ENCODE peak calls at places on chromosome 19, in four cellular contexts. R is K562, P is HepG2, B is GM12878. N is an unnamed sample.

GRCh38 chr19:40594657-40595077 is 6.5 kb upstream of the LTBP4 start:
- DNase-seq in B (no peak), P (no peak), R (peak), N (no peak)

GRCh38 chr19:8334458-8335342 is 8.4 kb downstream of the KANK3 start:
- DNase-seq in B (no peak), P (peak), R (peak), N (no peak)

GRCh38 chr19:5707576-5708575 is 12.1 kb downstream of the LONP1 start:
- DNase-seq in R (peak), B (no peak), P (no peak), N (no peak)

GRCh38 chr19:44904426-44904994 is 1.1 kb upstream of the APOE start:
- DNase-seq in B (no peak), R (peak), P (peak), N (peak)

GRCh38 chr19:1474011-1474764 is 4.8 kb downstream of the C19orf25 start:
- DNase-seq in B (no peak), R (no peak), P (no peak), N (no peak)

GRCh38 chr19:15379996-15380647 is 535 bp upstream of the AKAP8 start:
- DNase-seq in R (peak), B (no peak), P (peak), N (peak)

GRCh38 chr19:6613711-6614110 is 22.8 kb upstream of the CD70 start:
- DNase-seq in R (no peak), B (no peak), P (no peak), N (no peak)

GRCh38 chr19:19480688-19481087 is 34.7 kb downstream of the TSSK6 start:
- DNase-seq in B (peak), P (no peak), R (no peak), N (no peak)

GRCh38 chr19:57583521-57584416 is at the start of gene ZIK1:
- DNase-seq in B (peak), P (peak), R (no peak), N (peak)

GRCh38 chr19:4730740-4731171 is 7.1 kb upstream of the DPP9 start:
- DNase-seq in B (no peak), R (peak), P (no peak), N (peak)

GRCh38 chr19:15159251-15159650 is 41.5 kb downstream of the NOTCH3 start:
- DNase-seq in R (no peak), B (no peak), P (no peak), N (no peak)

GRCh38 chr19:33727331-33728028 is 69.2 kb upstream of the KCTD15 start:
- DNase-seq in R (no peak), P (no peak), B (no peak), N (no peak)

GRCh38 chr19:46639356-46640061 is 3.5 kb upstream of the GNG8 start:
- DNase-seq in B (no peak), R (peak), P (no peak), N (no peak)

GRCh38 chr19:16404396-16404795 is 67.4 kb downstream of the EPS15L1 start:
- DNase-seq in P (no peak), B (no peak), R (no peak), N (no peak)

GRCh38 chr19:4922530-4923378 is 13.5 kb downstream of the UHRF1 start:
- DNase-seq in R (no peak), P (no peak), B (no peak), N (no peak)

GRCh38 chr19:53041366-53041765 is 3.2 kb upstream of the ERVV-2 start:
- DNase-seq in B (no peak), R (no peak), P (no peak), N (no peak)

GRCh38 chr19:46082728-46083050 is 41.8 kb downstream of the IGFL3 start:
- DNase-seq in P (no peak), R (no peak), B (no peak), N (no peak)

GRCh38 chr19:56076413-56076998 is 44.6 kb downstream of the ZNF787 start:
- DNase-seq in R (peak), B (no peak), P (peak), N (no peak)

GRCh38 chr19:32202244-32202643 is 143.2 kb upstream of the ZNF507 start:
- DNase-seq in P (no peak), R (no peak), B (no peak), N (peak)

GRCh38 chr19:29525901-29526729 is at the start of gene VSTM2B:
- DNase-seq in P (no peak), R (peak), B (no peak), N (peak)
- TF ChIP-seq EZH2 in P (no peak), R (no peak), B (no peak), N (peak)

GRCh38 chr19:50667177-50667758 is 18.0 kb downstream of the C19orf81 start:
- DNase-seq in P (no peak), R (no peak), B (no peak), N (no peak)

GRCh38 chr19:50667759-50668231 is 18.6 kb downstream of the C19orf81 start:
- DNase-seq in B (no peak), P (no peak), R (no peak), N (no peak)

GRCh38 chr19:50668416-50669318 is 19.4 kb downstream of the C19orf81 start:
- DNase-seq in R (peak), P (no peak), B (no peak), N (no peak)

GRCh38 chr19:50669319-50670101 is 20.3 kb downstream of the C19orf81 start:
- DNase-seq in P (no peak), B (no peak), R (peak), N (no peak)

GRCh38 chr19:50670102-50670380 is 20.8 kb downstream of the C19orf81 start:
- DNase-seq in B (no peak), R (no peak), P (no peak), N (no peak)
- TF ChIP-seq RFX5 in B (no peak), R (no peak), P (no peak), N (no peak)

GRCh38 chr19:48556163-48556562 is 4.2 kb downstream of the SULT2B1 start:
- DNase-seq in R (no peak), P (peak), B (no peak), N (no peak)
- TF ChIP-seq EP300 in R (no peak), P (no peak), B (no peak), N (no peak)

GRCh38 chr19:2719910-2720776 is 1.0 kb downstream of the DIRAS1 start:
- DNase-seq in R (no peak), P (no peak), B (no peak), N (no peak)
- TF ChIP-seq EZH2 in R (no peak), P (peak), B (no peak), N (no peak)

GRCh38 chr19:38006361-38007045 is 99.5 kb downstream of the SIPA1L3 start:
- DNase-seq in R (no peak), P (peak), B (peak), N (no peak)

GRCh38 chr19:38004100-38004504 is 97.1 kb downstream of the SIPA1L3 start:
- DNase-seq in B (no peak), R (no peak), P (no peak), N (no peak)

GRCh38 chr19:38003427-38004099 is 96.6 kb downstream of the SIPA1L3 start:
- DNase-seq in B (peak), P (no peak), R (no peak), N (peak)

GRCh38 chr19:38005224-38005614 is 98.2 kb downstream of the SIPA1L3 start:
- DNase-seq in B (no peak), R (no peak), P (no peak), N (no peak)

DNA sequence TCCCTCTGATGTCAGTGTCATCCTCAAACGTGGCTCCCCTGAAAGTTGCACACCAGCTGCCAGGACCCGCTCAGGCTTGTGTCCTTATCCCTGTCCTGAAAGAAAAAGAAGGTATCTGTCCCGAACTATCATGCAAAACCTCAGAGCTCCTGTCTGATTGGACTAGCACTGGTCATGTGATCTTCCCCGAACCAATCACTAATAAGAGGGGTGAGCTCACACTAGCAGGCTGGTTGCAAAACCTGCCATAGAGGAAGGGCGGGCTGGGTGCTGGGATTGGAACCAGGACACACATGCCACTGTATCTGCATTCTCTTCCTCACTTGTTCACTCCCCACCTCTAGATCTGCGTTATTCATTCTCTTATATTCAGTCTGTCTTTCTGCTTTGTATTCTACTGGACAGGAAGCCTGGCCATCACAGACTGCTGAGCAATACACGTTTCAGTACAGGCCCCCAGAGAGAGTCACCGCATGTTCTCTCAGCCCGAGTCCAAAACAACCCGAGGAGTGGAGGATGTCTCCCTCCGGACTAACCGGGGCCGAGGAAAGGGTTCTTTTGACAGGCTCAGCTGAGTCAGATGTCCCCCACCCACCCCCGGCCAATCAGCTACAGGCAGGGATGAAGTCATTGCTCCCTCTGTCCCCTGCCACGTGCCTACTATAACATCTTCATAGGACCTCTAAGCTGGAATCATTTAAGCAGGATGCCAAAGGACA is 97.7 kb downstream of the SIPA1L3 start:
- DNase-seq in R (peak), B (peak), P (peak), N (peak)
- TF ChIP-seq RFX5 in R (no peak), B (peak), P (no peak), N (no peak)

GRCh38 chr19:3555653-3556422 is 1.5 kb downstream of the MFSD12 start:
- DNase-seq in P (no peak), B (no peak), R (no peak), N (no peak)

GRCh38 chr19:3554254-3555083 is 2.9 kb downstream of the MFSD12 start:
- DNase-seq in B (no peak), P (no peak), R (no peak), N (no peak)

GRCh38 chr19:3556978-3557460 is 367 bp downstream of the MFSD12 start:
- DNase-seq in R (peak), P (no peak), B (no peak), N (no peak)

GRCh38 chr19:3556423-3556977 is 886 bp downstream of the MFSD12 start:
- DNase-seq in R (no peak), B (no peak), P (no peak), N (no peak)

DNA sequence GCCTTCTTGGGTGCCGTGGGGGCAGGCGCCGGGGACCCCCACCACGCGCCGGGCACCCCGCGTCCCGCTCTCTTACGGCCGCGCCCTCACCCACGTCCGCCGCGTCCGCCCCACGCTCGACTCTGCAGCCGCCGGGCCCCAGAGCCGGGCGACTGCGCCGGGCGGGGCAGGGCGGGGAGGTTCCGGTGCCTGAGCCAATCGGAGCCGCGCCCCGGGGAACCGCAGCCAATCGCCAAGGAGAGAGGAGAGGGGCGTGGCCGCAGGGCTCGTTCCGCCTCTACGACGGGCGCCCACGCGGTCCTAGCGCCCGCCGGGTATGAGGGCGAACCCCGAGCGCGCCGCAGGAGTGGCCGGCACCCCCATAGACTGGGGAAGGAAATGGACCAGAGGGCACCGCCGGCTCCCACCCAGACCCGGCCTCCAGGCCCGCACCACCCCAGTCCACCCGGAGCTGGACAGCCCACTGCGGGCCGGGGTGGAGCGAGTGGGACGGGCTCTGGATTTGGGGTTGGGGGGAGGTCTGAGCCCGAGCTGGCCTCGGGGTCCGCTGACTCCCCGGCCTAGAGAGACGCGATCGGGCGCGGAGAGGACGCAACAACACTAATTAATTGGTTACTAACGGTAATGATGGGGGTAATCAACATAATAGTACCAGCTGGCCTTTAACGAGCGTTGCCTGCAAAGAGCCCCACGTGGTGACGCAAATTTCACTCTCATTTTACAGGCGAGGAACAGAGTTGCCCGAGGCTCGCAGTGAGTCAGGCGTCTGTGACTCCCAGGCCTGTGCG is at the start of gene MFSD12:
- DNase-seq in R (peak), B (peak), P (peak), N (peak)
- TF ChIP-seq EP300 in R (no peak), B (no peak), P (no peak), N (no peak)

DNA sequence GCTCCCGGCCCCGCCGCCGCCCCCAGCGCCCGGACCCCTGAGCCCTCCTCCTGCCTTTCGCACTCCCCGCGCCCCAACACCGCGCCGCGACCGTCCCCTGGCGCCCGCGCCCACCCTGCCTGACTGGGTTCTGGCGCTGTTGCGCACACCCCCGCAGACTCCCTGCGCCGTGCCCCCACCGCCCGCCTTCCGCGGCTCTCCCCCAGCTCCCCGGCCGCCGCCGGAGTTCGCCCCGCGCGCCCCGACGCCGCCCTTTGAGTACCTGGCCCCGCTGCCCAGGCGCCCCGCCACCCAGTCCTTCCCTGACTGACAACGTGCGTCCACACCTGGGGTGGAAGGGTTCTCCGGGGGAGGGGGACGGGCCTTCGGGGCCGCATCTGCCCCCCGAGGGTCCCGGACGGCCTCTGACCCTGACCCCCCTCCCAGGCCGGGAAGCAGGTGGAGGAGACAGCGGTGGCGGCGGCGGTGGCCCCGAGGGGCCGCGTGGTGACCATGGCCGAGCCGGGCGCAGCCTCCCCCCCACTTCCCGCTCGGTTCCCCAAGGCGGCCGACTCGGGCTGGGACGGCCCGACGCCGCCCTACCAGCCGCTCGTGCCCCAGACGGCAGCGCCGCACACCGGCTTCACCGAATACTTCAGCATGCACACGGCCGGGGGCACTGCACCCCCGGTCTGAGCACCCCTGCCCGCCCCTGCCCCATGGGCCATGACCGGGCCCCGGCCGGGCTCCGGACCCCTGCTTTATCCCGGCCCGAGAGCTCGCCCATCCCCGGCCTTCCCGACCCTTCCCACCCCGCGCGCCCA is 1.4 kb upstream of the MEGF8 start:
- DNase-seq in P (no peak), B (no peak), R (no peak), N (peak)
- TF ChIP-seq EZH2 in P (no peak), B (no peak), R (no peak), N (peak)

GRCh38 chr19:18291590-18292459 is 10.4 kb upstream of the JUND start:
- DNase-seq in R (peak), P (peak), B (no peak), N (no peak)
- TF ChIP-seq RFX5 in R (no peak), P (no peak), B (no peak), N (no peak)

N was measured in H1.